ENCODE peak calls at places on chromosomes 6 and 20, in four cellular contexts. Q, W, H and T are unnamed samples.
A peak's percentile ranks its signal among the peaks of the same experiment; 100 is the strongest.

GRCh38 chr20:34715384-34715783 is 11.2 kb downstream of the TP53INP2 start:
- DNase-seq in Q (no peak), W (no peak), H (no peak), T (no peak)

GRCh38 chr6:145731432-145731831 is 3.9 kb downstream of the EPM2A start:
- DNase-seq in H (no peak), W (no peak), Q (peak; percentile 9), T (no peak)

GRCh38 chr6:2563635-2564034 is 187.1 kb downstream of the MYLK4 start:
- DNase-seq in Q (no peak), W (no peak), H (no peak), T (no peak)

GRCh38 chr6:14824060-14824834 is 421.6 kb upstream of the JARID2 start:
- DNase-seq in W (no peak), H (no peak), Q (no peak), T (no peak)

GRCh38 chr20:22577515-22578220 is 6.7 kb downstream of the FOXA2 start:
- DNase-seq in W (no peak), H (no peak), Q (no peak), T (no peak)

GRCh38 chr20:45429618-45430017 is 13.7 kb downstream of the PIGT start:
- DNase-seq in H (no peak), Q (no peak), W (no peak), T (no peak)

GRCh38 chr6:28537509-28538140 is 11.9 kb downstream of the GPX5 start:
- DNase-seq in Q (no peak), W (peak; percentile 3), H (peak; percentile 90), T (peak; percentile 1)

GRCh38 chr20:63074631-63075030 is 67.9 kb upstream of the BHLHE23 start:
- DNase-seq in H (no peak), W (no peak), Q (no peak), T (no peak)

GRCh38 chr6:121630716-121631115 is 195.3 kb downstream of the GJA1 start:
- DNase-seq in Q (no peak), H (no peak), W (no peak), T (no peak)

GRCh38 chr6:105733556-105734162 is 330.8 kb upstream of the PREP start:
- DNase-seq in Q (no peak), W (no peak), H (peak; percentile 41), T (no peak)

GRCh38 chr6:137657351-137657911 is 163.2 kb upstream of the OLIG3 start:
- DNase-seq in Q (no peak), W (no peak), H (no peak), T (no peak)

GRCh38 chr20:325043-325888 is at the start of gene SOX12:
- DNase-seq in W (peak; percentile 97), H (peak; percentile 85), Q (peak; percentile 97), T (peak; percentile 96)

GRCh38 chr6:71887744-71888115 is 1.4 kb downstream of the RIMS1 start:
- DNase-seq in Q (no peak), W (no peak), H (no peak), T (no peak)

GRCh38 chr6:109824105-109824504 is 133.0 kb downstream of the FIG4 start:
- DNase-seq in W (no peak), Q (no peak), H (no peak), T (no peak)

GRCh38 chr6:4055420-4056041 is 23.4 kb downstream of the FAM217A start:
- DNase-seq in H (peak; percentile 21), Q (no peak), W (no peak), T (no peak)

GRCh38 chr6:11609324-11610071 is 71.9 kb downstream of the TMEM170B start:
- DNase-seq in Q (no peak), W (no peak), H (no peak), T (no peak)

GRCh38 chr6:44446626-44447297 is 59.3 kb downstream of the CDC5L start:
- DNase-seq in H (no peak), W (no peak), Q (no peak), T (no peak)

GRCh38 chr20:887137-887536 is 29.0 kb downstream of the ANGPT4 start:
- DNase-seq in H (no peak), W (no peak), Q (no peak), T (no peak)